ENCODE peak calls at places on chromosomes 6 and 20, in seven cellular contexts. One of them, this sample, is unnamed.

GRCh38 chr6:111306104-111306888 is 176.7 kb downstream of the REV3L start:
- DNase-seq in lower lobe of right lung: no peak
- DNase-seq in IMR-90: no peak
- DNase-seq in activated T-helper 1 cell treated with anti-CD3 and anti-CD28 coated beads, Interleukin-12 subunit alpha, Interleukin-12 subunit beta, Interleukin-2, Interleukin-4 antibody, amounts not matched to agents 30 ng/mL and 10 ng/mL and 1 ng/mL, durations not matched to agents 14 hours and 24 hours and 36 hours: no peak
- DNase-seq in RWPE1: peak
- DNase-seq in Calu3: peak
- DNase-seq in CD4-positive, CD25-positive, alpha-beta regulatory T cell: no peak
- DNase-seq in this sample: no peak

GRCh38 chr6:107634147-107635057 is 144.5 kb downstream of the SOBP start:
- DNase-seq in IMR-90: no peak
- DNase-seq in CD4-positive, CD25-positive, alpha-beta regulatory T cell: no peak
- DNase-seq in Calu3: no peak
- DNase-seq in lower lobe of right lung: no peak
- DNase-seq in activated T-helper 1 cell treated with anti-CD3 and anti-CD28 coated beads, Interleukin-12 subunit alpha, Interleukin-12 subunit beta, Interleukin-2, Interleukin-4 antibody, amounts not matched to agents 30 ng/mL and 10 ng/mL and 1 ng/mL, durations not matched to agents 14 hours and 24 hours and 36 hours: no peak
- DNase-seq in RWPE1: no peak
- DNase-seq in this sample: no peak

GRCh38 chr6:107968081-107968480 is 10.1 kb upstream of the SEC63 start:
- DNase-seq in CD4-positive, CD25-positive, alpha-beta regulatory T cell: no peak
- DNase-seq in RWPE1: no peak
- DNase-seq in Calu3: no peak
- DNase-seq in activated T-helper 1 cell treated with anti-CD3 and anti-CD28 coated beads, Interleukin-12 subunit alpha, Interleukin-12 subunit beta, Interleukin-2, Interleukin-4 antibody, amounts not matched to agents 30 ng/mL and 10 ng/mL and 1 ng/mL, durations not matched to agents 14 hours and 24 hours and 36 hours: no peak
- DNase-seq in IMR-90: no peak
- DNase-seq in lower lobe of right lung: no peak
- DNase-seq in this sample: no peak

GRCh38 chr6:21080221-21080620 is 513.3 kb upstream of the SOX4 start:
- DNase-seq in IMR-90: no peak
- DNase-seq in Calu3: no peak
- DNase-seq in activated T-helper 1 cell treated with anti-CD3 and anti-CD28 coated beads, Interleukin-12 subunit alpha, Interleukin-12 subunit beta, Interleukin-2, Interleukin-4 antibody, amounts not matched to agents 30 ng/mL and 10 ng/mL and 1 ng/mL, durations not matched to agents 14 hours and 24 hours and 36 hours: no peak
- DNase-seq in RWPE1: no peak
- DNase-seq in CD4-positive, CD25-positive, alpha-beta regulatory T cell: no peak
- DNase-seq in lower lobe of right lung: no peak
- DNase-seq in this sample: no peak

GRCh38 chr6:43687437-43688347 is at the start of gene MRPS18A:
- DNase-seq in IMR-90: peak
- DNase-seq in Calu3: peak
- DNase-seq in activated T-helper 1 cell treated with anti-CD3 and anti-CD28 coated beads, Interleukin-12 subunit alpha, Interleukin-12 subunit beta, Interleukin-2, Interleukin-4 antibody, amounts not matched to agents 30 ng/mL and 10 ng/mL and 1 ng/mL, durations not matched to agents 14 hours and 24 hours and 36 hours: peak
- DNase-seq in CD4-positive, CD25-positive, alpha-beta regulatory T cell: peak
- DNase-seq in RWPE1: peak
- DNase-seq in lower lobe of right lung: peak
- DNase-seq in this sample: peak

GRCh38 chr20:36102306-36102705 is 52.2 kb upstream of the EPB41L1 start:
- DNase-seq in lower lobe of right lung: no peak
- DNase-seq in RWPE1: no peak
- DNase-seq in Calu3: no peak
- DNase-seq in CD4-positive, CD25-positive, alpha-beta regulatory T cell: no peak
- DNase-seq in activated T-helper 1 cell treated with anti-CD3 and anti-CD28 coated beads, Interleukin-12 subunit alpha, Interleukin-12 subunit beta, Interleukin-2, Interleukin-4 antibody, amounts not matched to agents 30 ng/mL and 10 ng/mL and 1 ng/mL, durations not matched to agents 14 hours and 24 hours and 36 hours: no peak
- DNase-seq in IMR-90: no peak
- DNase-seq in this sample: no peak

GRCh38 chr6:144581807-144582537 is 296.8 kb downstream of the UTRN start:
- DNase-seq in activated T-helper 1 cell treated with anti-CD3 and anti-CD28 coated beads, Interleukin-12 subunit alpha, Interleukin-12 subunit beta, Interleukin-2, Interleukin-4 antibody, amounts not matched to agents 30 ng/mL and 10 ng/mL and 1 ng/mL, durations not matched to agents 14 hours and 24 hours and 36 hours: no peak
- DNase-seq in lower lobe of right lung: no peak
- DNase-seq in Calu3: peak
- DNase-seq in CD4-positive, CD25-positive, alpha-beta regulatory T cell: peak
- DNase-seq in RWPE1: no peak
- DNase-seq in IMR-90: peak
- DNase-seq in this sample: no peak

GRCh38 chr6:12578751-12579150 is 137.8 kb upstream of the PHACTR1 start:
- DNase-seq in CD4-positive, CD25-positive, alpha-beta regulatory T cell: no peak
- DNase-seq in RWPE1: peak
- DNase-seq in lower lobe of right lung: no peak
- DNase-seq in Calu3: no peak
- DNase-seq in IMR-90: peak
- DNase-seq in activated T-helper 1 cell treated with anti-CD3 and anti-CD28 coated beads, Interleukin-12 subunit alpha, Interleukin-12 subunit beta, Interleukin-2, Interleukin-4 antibody, amounts not matched to agents 30 ng/mL and 10 ng/mL and 1 ng/mL, durations not matched to agents 14 hours and 24 hours and 36 hours: no peak
- DNase-seq in this sample: no peak

GRCh38 chr20:1830240-1830639 is 65.0 kb upstream of the SIRPA start:
- DNase-seq in RWPE1: peak
- DNase-seq in CD4-positive, CD25-positive, alpha-beta regulatory T cell: no peak
- DNase-seq in lower lobe of right lung: no peak
- DNase-seq in Calu3: peak
- DNase-seq in activated T-helper 1 cell treated with anti-CD3 and anti-CD28 coated beads, Interleukin-12 subunit alpha, Interleukin-12 subunit beta, Interleukin-2, Interleukin-4 antibody, amounts not matched to agents 30 ng/mL and 10 ng/mL and 1 ng/mL, durations not matched to agents 14 hours and 24 hours and 36 hours: no peak
- DNase-seq in IMR-90: peak
- DNase-seq in this sample: peak

GRCh38 chr20:51400051-51400926 is 142.2 kb downstream of the NFATC2 start:
- DNase-seq in IMR-90: no peak
- DNase-seq in activated T-helper 1 cell treated with anti-CD3 and anti-CD28 coated beads, Interleukin-12 subunit alpha, Interleukin-12 subunit beta, Interleukin-2, Interleukin-4 antibody, amounts not matched to agents 30 ng/mL and 10 ng/mL and 1 ng/mL, durations not matched to agents 14 hours and 24 hours and 36 hours: peak
- DNase-seq in lower lobe of right lung: no peak
- DNase-seq in CD4-positive, CD25-positive, alpha-beta regulatory T cell: peak
- DNase-seq in Calu3: no peak
- DNase-seq in RWPE1: no peak
- DNase-seq in this sample: no peak

GRCh38 chr20:650954-651353 is 2.0 kb downstream of the SRXN1 start:
- DNase-seq in RWPE1: no peak
- DNase-seq in Calu3: no peak
- DNase-seq in IMR-90: no peak
- DNase-seq in lower lobe of right lung: no peak
- DNase-seq in activated T-helper 1 cell treated with anti-CD3 and anti-CD28 coated beads, Interleukin-12 subunit alpha, Interleukin-12 subunit beta, Interleukin-2, Interleukin-4 antibody, amounts not matched to agents 30 ng/mL and 10 ng/mL and 1 ng/mL, durations not matched to agents 14 hours and 24 hours and 36 hours: no peak
- DNase-seq in CD4-positive, CD25-positive, alpha-beta regulatory T cell: no peak
- DNase-seq in this sample: no peak

GRCh38 chr6:16184129-16184528 is 54.3 kb upstream of the GMPR start:
- DNase-seq in RWPE1: peak
- DNase-seq in CD4-positive, CD25-positive, alpha-beta regulatory T cell: peak
- DNase-seq in Calu3: peak
- DNase-seq in IMR-90: peak
- DNase-seq in activated T-helper 1 cell treated with anti-CD3 and anti-CD28 coated beads, Interleukin-12 subunit alpha, Interleukin-12 subunit beta, Interleukin-2, Interleukin-4 antibody, amounts not matched to agents 30 ng/mL and 10 ng/mL and 1 ng/mL, durations not matched to agents 14 hours and 24 hours and 36 hours: no peak
- DNase-seq in lower lobe of right lung: peak
- DNase-seq in this sample: no peak

GRCh38 chr6:71473908-71474307 is 185.3 kb downstream of the OGFRL1 start:
- DNase-seq in lower lobe of right lung: peak
- DNase-seq in activated T-helper 1 cell treated with anti-CD3 and anti-CD28 coated beads, Interleukin-12 subunit alpha, Interleukin-12 subunit beta, Interleukin-2, Interleukin-4 antibody, amounts not matched to agents 30 ng/mL and 10 ng/mL and 1 ng/mL, durations not matched to agents 14 hours and 24 hours and 36 hours: no peak
- DNase-seq in CD4-positive, CD25-positive, alpha-beta regulatory T cell: no peak
- DNase-seq in IMR-90: peak
- DNase-seq in RWPE1: no peak
- DNase-seq in Calu3: peak
- DNase-seq in this sample: no peak

GRCh38 chr20:24870876-24871275 is 78.2 kb upstream of the CST7 start:
- DNase-seq in IMR-90: no peak
- DNase-seq in RWPE1: no peak
- DNase-seq in Calu3: no peak
- DNase-seq in activated T-helper 1 cell treated with anti-CD3 and anti-CD28 coated beads, Interleukin-12 subunit alpha, Interleukin-12 subunit beta, Interleukin-2, Interleukin-4 antibody, amounts not matched to agents 30 ng/mL and 10 ng/mL and 1 ng/mL, durations not matched to agents 14 hours and 24 hours and 36 hours: no peak
- DNase-seq in CD4-positive, CD25-positive, alpha-beta regulatory T cell: no peak
- DNase-seq in lower lobe of right lung: no peak
- DNase-seq in this sample: no peak

GRCh38 chr6:43817192-43817591 is 47.2 kb downstream of the VEGFA start:
- DNase-seq in lower lobe of right lung: no peak
- DNase-seq in Calu3: peak
- DNase-seq in CD4-positive, CD25-positive, alpha-beta regulatory T cell: peak
- DNase-seq in activated T-helper 1 cell treated with anti-CD3 and anti-CD28 coated beads, Interleukin-12 subunit alpha, Interleukin-12 subunit beta, Interleukin-2, Interleukin-4 antibody, amounts not matched to agents 30 ng/mL and 10 ng/mL and 1 ng/mL, durations not matched to agents 14 hours and 24 hours and 36 hours: no peak
- DNase-seq in RWPE1: no peak
- DNase-seq in IMR-90: peak
- DNase-seq in this sample: peak

GRCh38 chr6:100880149-100880900 is 804 bp downstream of the ASCC3 start:
- DNase-seq in RWPE1: peak
- DNase-seq in CD4-positive, CD25-positive, alpha-beta regulatory T cell: peak
- DNase-seq in IMR-90: peak
- DNase-seq in activated T-helper 1 cell treated with anti-CD3 and anti-CD28 coated beads, Interleukin-12 subunit alpha, Interleukin-12 subunit beta, Interleukin-2, Interleukin-4 antibody, amounts not matched to agents 30 ng/mL and 10 ng/mL and 1 ng/mL, durations not matched to agents 14 hours and 24 hours and 36 hours: no peak
- DNase-seq in Calu3: peak
- DNase-seq in lower lobe of right lung: no peak
- DNase-seq in this sample: peak

GRCh38 chr6:112439416-112439815 is 92.3 kb downstream of the RFPL4B start:
- DNase-seq in lower lobe of right lung: no peak
- DNase-seq in activated T-helper 1 cell treated with anti-CD3 and anti-CD28 coated beads, Interleukin-12 subunit alpha, Interleukin-12 subunit beta, Interleukin-2, Interleukin-4 antibody, amounts not matched to agents 30 ng/mL and 10 ng/mL and 1 ng/mL, durations not matched to agents 14 hours and 24 hours and 36 hours: no peak
- DNase-seq in CD4-positive, CD25-positive, alpha-beta regulatory T cell: no peak
- DNase-seq in RWPE1: no peak
- DNase-seq in IMR-90: no peak
- DNase-seq in Calu3: no peak
- DNase-seq in this sample: no peak

GRCh38 chr20:39702716-39703349 is 740.7 kb downstream of the DHX35 start:
- DNase-seq in RWPE1: no peak
- DNase-seq in activated T-helper 1 cell treated with anti-CD3 and anti-CD28 coated beads, Interleukin-12 subunit alpha, Interleukin-12 subunit beta, Interleukin-2, Interleukin-4 antibody, amounts not matched to agents 30 ng/mL and 10 ng/mL and 1 ng/mL, durations not matched to agents 14 hours and 24 hours and 36 hours: no peak
- DNase-seq in Calu3: no peak
- DNase-seq in lower lobe of right lung: no peak
- DNase-seq in CD4-positive, CD25-positive, alpha-beta regulatory T cell: no peak
- DNase-seq in IMR-90: no peak
- DNase-seq in this sample: no peak

GRCh38 chr20:4898282-4898681 is 103.0 kb downstream of the SLC23A2 start:
- DNase-seq in activated T-helper 1 cell treated with anti-CD3 and anti-CD28 coated beads, Interleukin-12 subunit alpha, Interleukin-12 subunit beta, Interleukin-2, Interleukin-4 antibody, amounts not matched to agents 30 ng/mL and 10 ng/mL and 1 ng/mL, durations not matched to agents 14 hours and 24 hours and 36 hours: no peak
- DNase-seq in lower lobe of right lung: no peak
- DNase-seq in RWPE1: peak
- DNase-seq in IMR-90: peak
- DNase-seq in CD4-positive, CD25-positive, alpha-beta regulatory T cell: no peak
- DNase-seq in Calu3: peak
- DNase-seq in this sample: peak

GRCh38 chr6:89239338-89239737 is 22.2 kb upstream of the GABRR1 start:
- DNase-seq in CD4-positive, CD25-positive, alpha-beta regulatory T cell: peak
- DNase-seq in activated T-helper 1 cell treated with anti-CD3 and anti-CD28 coated beads, Interleukin-12 subunit alpha, Interleukin-12 subunit beta, Interleukin-2, Interleukin-4 antibody, amounts not matched to agents 30 ng/mL and 10 ng/mL and 1 ng/mL, durations not matched to agents 14 hours and 24 hours and 36 hours: peak
- DNase-seq in IMR-90: no peak
- DNase-seq in RWPE1: no peak
- DNase-seq in Calu3: peak
- DNase-seq in lower lobe of right lung: no peak
- DNase-seq in this sample: no peak

GRCh38 chr6:36099872-36100483 is 30.3 kb upstream of the MAPK13 start:
- DNase-seq in activated T-helper 1 cell treated with anti-CD3 and anti-CD28 coated beads, Interleukin-12 subunit alpha, Interleukin-12 subunit beta, Interleukin-2, Interleukin-4 antibody, amounts not matched to agents 30 ng/mL and 10 ng/mL and 1 ng/mL, durations not matched to agents 14 hours and 24 hours and 36 hours: no peak
- DNase-seq in Calu3: no peak
- DNase-seq in lower lobe of right lung: no peak
- DNase-seq in IMR-90: no peak
- DNase-seq in RWPE1: no peak
- DNase-seq in CD4-positive, CD25-positive, alpha-beta regulatory T cell: peak
- DNase-seq in this sample: no peak

GRCh38 chr20:41499064-41499463 is 119.1 kb downstream of the CHD6 start:
- DNase-seq in lower lobe of right lung: no peak
- DNase-seq in IMR-90: no peak
- DNase-seq in activated T-helper 1 cell treated with anti-CD3 and anti-CD28 coated beads, Interleukin-12 subunit alpha, Interleukin-12 subunit beta, Interleukin-2, Interleukin-4 antibody, amounts not matched to agents 30 ng/mL and 10 ng/mL and 1 ng/mL, durations not matched to agents 14 hours and 24 hours and 36 hours: no peak
- DNase-seq in CD4-positive, CD25-positive, alpha-beta regulatory T cell: no peak
- DNase-seq in Calu3: no peak
- DNase-seq in RWPE1: no peak
- DNase-seq in this sample: no peak

GRCh38 chr20:10573273-10573950 is 100.4 kb downstream of the JAG1 start:
- DNase-seq in lower lobe of right lung: no peak
- DNase-seq in IMR-90: no peak
- DNase-seq in Calu3: no peak
- DNase-seq in RWPE1: no peak
- DNase-seq in activated T-helper 1 cell treated with anti-CD3 and anti-CD28 coated beads, Interleukin-12 subunit alpha, Interleukin-12 subunit beta, Interleukin-2, Interleukin-4 antibody, amounts not matched to agents 30 ng/mL and 10 ng/mL and 1 ng/mL, durations not matched to agents 14 hours and 24 hours and 36 hours: no peak
- DNase-seq in CD4-positive, CD25-positive, alpha-beta regulatory T cell: no peak
- DNase-seq in this sample: no peak

GRCh38 chr6:27617700-27618689 is 145.1 kb upstream of the ZNF184 start:
- DNase-seq in activated T-helper 1 cell treated with anti-CD3 and anti-CD28 coated beads, Interleukin-12 subunit alpha, Interleukin-12 subunit beta, Interleukin-2, Interleukin-4 antibody, amounts not matched to agents 30 ng/mL and 10 ng/mL and 1 ng/mL, durations not matched to agents 14 hours and 24 hours and 36 hours: no peak
- DNase-seq in IMR-90: peak
- DNase-seq in lower lobe of right lung: no peak
- DNase-seq in CD4-positive, CD25-positive, alpha-beta regulatory T cell: no peak
- DNase-seq in RWPE1: peak
- DNase-seq in Calu3: peak
- DNase-seq in this sample: peak

GRCh38 chr6:111585241-111585968 is 20.3 kb downstream of the TRAF3IP2 start:
- DNase-seq in Calu3: no peak
- DNase-seq in IMR-90: peak
- DNase-seq in CD4-positive, CD25-positive, alpha-beta regulatory T cell: no peak
- DNase-seq in activated T-helper 1 cell treated with anti-CD3 and anti-CD28 coated beads, Interleukin-12 subunit alpha, Interleukin-12 subunit beta, Interleukin-2, Interleukin-4 antibody, amounts not matched to agents 30 ng/mL and 10 ng/mL and 1 ng/mL, durations not matched to agents 14 hours and 24 hours and 36 hours: no peak
- DNase-seq in RWPE1: no peak
- DNase-seq in lower lobe of right lung: no peak
- DNase-seq in this sample: no peak

GRCh38 chr6:35497571-35498406 is 910 bp upstream of the TEAD3 start:
- DNase-seq in CD4-positive, CD25-positive, alpha-beta regulatory T cell: peak
- DNase-seq in RWPE1: peak
- DNase-seq in Calu3: peak
- DNase-seq in activated T-helper 1 cell treated with anti-CD3 and anti-CD28 coated beads, Interleukin-12 subunit alpha, Interleukin-12 subunit beta, Interleukin-2, Interleukin-4 antibody, amounts not matched to agents 30 ng/mL and 10 ng/mL and 1 ng/mL, durations not matched to agents 14 hours and 24 hours and 36 hours: peak
- DNase-seq in IMR-90: peak
- DNase-seq in lower lobe of right lung: peak
- DNase-seq in this sample: no peak

GRCh38 chr6:220736-221475 is 71.4 kb upstream of the DUSP22 start:
- DNase-seq in IMR-90: peak
- DNase-seq in Calu3: no peak
- DNase-seq in lower lobe of right lung: no peak
- DNase-seq in activated T-helper 1 cell treated with anti-CD3 and anti-CD28 coated beads, Interleukin-12 subunit alpha, Interleukin-12 subunit beta, Interleukin-2, Interleukin-4 antibody, amounts not matched to agents 30 ng/mL and 10 ng/mL and 1 ng/mL, durations not matched to agents 14 hours and 24 hours and 36 hours: no peak
- DNase-seq in CD4-positive, CD25-positive, alpha-beta regulatory T cell: no peak
- DNase-seq in RWPE1: no peak
- DNase-seq in this sample: no peak

GRCh38 chr6:5541751-5542432 is 280.6 kb downstream of the FARS2 start:
- DNase-seq in activated T-helper 1 cell treated with anti-CD3 and anti-CD28 coated beads, Interleukin-12 subunit alpha, Interleukin-12 subunit beta, Interleukin-2, Interleukin-4 antibody, amounts not matched to agents 30 ng/mL and 10 ng/mL and 1 ng/mL, durations not matched to agents 14 hours and 24 hours and 36 hours: no peak
- DNase-seq in CD4-positive, CD25-positive, alpha-beta regulatory T cell: no peak
- DNase-seq in IMR-90: peak
- DNase-seq in lower lobe of right lung: no peak
- DNase-seq in Calu3: no peak
- DNase-seq in RWPE1: peak
- DNase-seq in this sample: peak